ENCODE peak calls at places on chromosome 9, in four cellular contexts. I, Z, V and D are unnamed samples.

GRCh38 chr9:76932778-76933177 is 26.9 kb upstream of the PRUNE2 start:
- DNase-seq in I (no peak), V (no peak), Z (peak), D (peak)

GRCh38 chr9:13596383-13596970 is 317.0 kb upstream of the MPDZ start:
- DNase-seq in V (peak), I (no peak), Z (no peak), D (peak)

GRCh38 chr9:93126151-93126781 is 7.8 kb downstream of the NINJ1 start:
- DNase-seq in V (peak), I (no peak), Z (no peak), D (no peak)

GRCh38 chr9:121667214-121667613 is 15.8 kb downstream of the DAB2IP start:
- DNase-seq in I (no peak), V (no peak), Z (no peak), D (no peak)

GRCh38 chr9:18935521-18935920 is 97.5 kb downstream of the SAXO1 start:
- DNase-seq in I (no peak), Z (peak), V (no peak), D (no peak)

GRCh38 chr9:22454021-22454420 is 7.4 kb downstream of the DMRTA1 start:
- DNase-seq in V (no peak), I (no peak), Z (no peak), D (no peak)

GRCh38 chr9:124088476-124088837 is 76.9 kb downstream of the LHX2 start:
- DNase-seq in I (no peak), V (no peak), Z (no peak), D (no peak)

GRCh38 chr9:33239922-33240321 is at the start of gene SPINK4:
- DNase-seq in Z (peak), V (no peak), I (no peak), D (peak)

GRCh38 chr9:87290241-87290700 is 207.4 kb upstream of the DAPK1 start:
- DNase-seq in V (no peak), I (no peak), Z (peak), D (no peak)

GRCh38 chr9:85483214-85483613 is 258.5 kb downstream of the AGTPBP1 start:
- DNase-seq in I (no peak), V (no peak), Z (no peak), D (peak)

GRCh38 chr9:114310471-114311450 is 12.1 kb upstream of the ORM1 start:
- DNase-seq in Z (no peak), V (no peak), I (peak), D (no peak)

GRCh38 chr9:109258619-109259321 is 62.1 kb downstream of the EPB41L4B start:
- DNase-seq in Z (no peak), V (peak), I (no peak), D (peak)

GRCh38 chr9:24801344-24801743 is 255.6 kb upstream of the IZUMO3 start:
- DNase-seq in V (no peak), I (no peak), Z (no peak), D (no peak)

GRCh38 chr9:86682240-86682639 is 265.1 kb downstream of the GAS1 start:
- DNase-seq in I (no peak), V (no peak), Z (no peak), D (no peak)

GRCh38 chr9:129281506-129282145 is 103.6 kb upstream of the IER5L start:
- DNase-seq in V (no peak), Z (no peak), I (no peak), D (no peak)

GRCh38 chr9:92735907-92736600 is 28.6 kb downstream of the BICD2 start:
- DNase-seq in Z (no peak), I (no peak), V (no peak), D (no peak)

GRCh38 chr9:3288686-3289085 is 237.1 kb downstream of the RFX3 start:
- DNase-seq in I (no peak), Z (no peak), V (no peak), D (no peak)

GRCh38 chr9:3292311-3292710 is 233.5 kb downstream of the RFX3 start:
- DNase-seq in V (no peak), Z (peak), I (no peak), D (no peak)

GRCh38 chr9:3285365-3286161 is 240.2 kb downstream of the RFX3 start:
- DNase-seq in I (no peak), Z (peak), V (no peak), D (no peak)

GRCh38 chr9:3290231-3290840 is 235.5 kb downstream of the RFX3 start:
- DNase-seq in V (no peak), I (no peak), Z (no peak), D (no peak)
- H4K5ac ChIP-seq in V (no peak), I (peak), Z (no peak), D (no peak)

GRCh38 chr9:115883467-115884329 is 269.9 kb upstream of the PAPPA start:
- DNase-seq in V (peak), Z (peak), I (no peak), D (peak)
- H3K27ac ChIP-seq in V (no peak), Z (peak), I (no peak), D (no peak)

GRCh38 chr9:95508242-95508967 is 8.4 kb downstream of the PTCH1 start:
- DNase-seq in Z (no peak), V (no peak), I (peak), D (peak)

GRCh38 chr9:95509851-95510529 is 6.8 kb downstream of the PTCH1 start:
- DNase-seq in V (no peak), Z (no peak), I (no peak), D (no peak)

GRCh38 chr9:95510610-95511231 is 6.0 kb downstream of the PTCH1 start:
- DNase-seq in V (peak), Z (peak), I (peak), D (peak)

GRCh38 chr9:95507456-95508241 is 9.1 kb downstream of the PTCH1 start:
- DNase-seq in V (peak), I (peak), Z (peak), D (peak)

DNA sequence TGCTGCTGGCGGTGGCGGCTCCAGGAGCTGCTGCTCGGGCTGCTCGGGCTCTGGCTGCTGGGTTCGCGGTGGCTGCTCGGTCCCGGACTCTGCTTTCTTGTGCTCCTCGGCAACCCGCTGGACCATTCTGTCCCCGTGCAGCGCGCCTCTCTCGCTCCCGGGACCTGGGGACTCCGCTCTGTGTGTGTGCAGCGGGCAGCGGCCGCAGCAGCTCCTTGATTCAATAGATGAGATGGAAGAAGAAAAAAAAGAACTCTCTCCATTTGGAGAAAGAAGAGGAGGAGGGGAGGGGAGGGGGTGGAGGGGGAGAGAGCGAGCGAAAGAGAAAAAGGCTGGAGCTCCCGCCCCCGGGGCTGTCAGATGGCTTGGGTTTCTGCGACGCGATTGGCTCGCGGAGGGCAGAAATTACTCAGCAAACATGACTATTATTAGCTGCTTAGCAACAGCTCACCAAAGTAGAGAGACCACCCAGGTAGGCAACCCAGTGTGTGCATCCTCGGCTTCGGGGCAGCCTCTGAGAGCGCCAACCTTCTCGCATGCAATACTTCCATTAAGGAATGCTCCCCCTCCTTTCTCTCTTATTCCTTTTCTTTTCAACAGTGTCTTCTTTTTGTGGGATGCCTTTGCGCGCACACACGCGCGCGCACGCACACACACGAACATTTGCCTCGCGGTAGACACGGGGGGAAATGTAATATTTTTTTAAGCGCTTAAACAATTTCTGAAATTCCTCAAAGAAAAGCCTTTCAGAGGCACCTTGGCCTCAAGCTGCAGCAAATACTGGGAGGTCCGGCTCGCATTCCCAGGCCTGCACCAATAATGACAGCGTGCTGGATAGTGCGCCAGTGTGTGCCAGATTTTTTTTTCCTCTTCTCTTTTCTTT is 7.6 kb downstream of the PTCH1 start:
- DNase-seq in Z (peak), I (peak), V (peak), D (peak)
- H3K9ac ChIP-seq in Z (peak), I (peak), V (peak), D (peak)

GRCh38 chr9:132346177-132346576 is 8.6 kb downstream of the SETX start:
- DNase-seq in Z (no peak), I (no peak), V (no peak), D (no peak)
- H4K5ac ChIP-seq in Z (no peak), I (no peak), V (no peak), D (no peak)

GRCh38 chr9:134208981-134209725 is 44.8 kb upstream of the RNU6ATAC start:
- DNase-seq in V (no peak), Z (no peak), I (no peak), D (no peak)

GRCh38 chr9:134208310-134208841 is 44.0 kb upstream of the RNU6ATAC start:
- DNase-seq in I (no peak), Z (no peak), V (no peak), D (no peak)

GRCh38 chr9:134204991-134205578 is 40.7 kb upstream of the RNU6ATAC start:
- DNase-seq in Z (no peak), V (no peak), I (no peak), D (no peak)

GRCh38 chr9:134205636-134206316 is 41.4 kb upstream of the RNU6ATAC start:
- DNase-seq in Z (peak), I (no peak), V (no peak), D (peak)

GRCh38 chr9:134206317-134207300 is 42.2 kb upstream of the RNU6ATAC start:
- DNase-seq in V (no peak), I (no peak), Z (no peak), D (no peak)
- H3K27ac ChIP-seq in V (no peak), I (no peak), Z (no peak), D (no peak)

GRCh38 chr9:111483862-111484563 is at the start of gene ECPAS:
- DNase-seq in I (peak), V (peak), Z (peak), D (peak)

GRCh38 chr9:111481885-111482636 is 2.1 kb downstream of the ECPAS start:
- DNase-seq in I (no peak), Z (peak), V (no peak), D (peak)

GRCh38 chr9:111483419-111483861 is 743 bp downstream of the ECPAS start:
- DNase-seq in I (no peak), V (no peak), Z (no peak), D (no peak)

GRCh38 chr9:111484564-111484878 is 338 bp upstream of the ECPAS start:
- DNase-seq in Z (peak), V (no peak), I (no peak), D (no peak)

DNA sequence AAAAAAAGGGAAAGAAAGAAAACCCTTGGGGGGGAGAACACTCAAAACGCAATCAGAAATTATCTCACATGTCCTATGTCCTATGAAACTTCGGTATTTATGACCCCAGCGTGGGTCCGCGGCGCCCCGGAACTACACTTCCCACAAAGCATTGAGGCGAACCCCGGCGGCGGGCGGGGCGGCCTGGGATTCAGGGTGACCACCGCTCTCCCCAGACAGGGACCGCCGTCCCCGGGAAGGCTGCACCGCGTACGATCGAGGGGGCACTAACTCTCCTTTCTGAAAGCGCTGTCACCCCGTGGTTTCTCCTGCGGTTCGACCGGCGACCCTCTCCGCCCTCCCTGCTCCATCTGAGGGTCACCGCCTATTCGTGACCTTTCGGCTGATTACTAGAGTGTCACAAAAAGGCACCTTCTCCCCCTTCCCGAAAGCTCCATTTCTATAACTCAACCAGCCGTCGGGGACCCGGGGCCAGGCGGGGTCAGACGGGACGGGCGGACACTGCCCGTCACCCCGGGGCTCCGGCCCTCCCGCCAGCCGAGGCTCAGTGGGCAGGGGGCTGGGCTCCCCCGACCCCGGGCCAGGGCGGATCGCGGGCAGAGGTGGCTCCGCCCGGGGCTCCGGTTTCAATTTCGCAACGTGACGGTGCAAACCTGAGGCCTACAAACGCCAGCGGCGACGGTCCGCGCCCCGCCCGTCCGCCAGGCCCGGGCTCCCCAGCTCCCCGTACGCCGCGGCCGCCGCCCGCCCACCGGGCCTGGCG is 1.3 kb downstream of the ECPAS start:
- DNase-seq in V (peak), Z (peak), I (peak), D (peak)
- H3K9ac ChIP-seq in V (peak), Z (peak), I (peak), D (peak)

GRCh38 chr9:126664893-126665695 is 51.4 kb downstream of the LMX1B start:
- DNase-seq in I (peak), Z (no peak), V (peak), D (peak)
- H4K5ac ChIP-seq in I (peak), Z (no peak), V (no peak), D (no peak)

DNA sequence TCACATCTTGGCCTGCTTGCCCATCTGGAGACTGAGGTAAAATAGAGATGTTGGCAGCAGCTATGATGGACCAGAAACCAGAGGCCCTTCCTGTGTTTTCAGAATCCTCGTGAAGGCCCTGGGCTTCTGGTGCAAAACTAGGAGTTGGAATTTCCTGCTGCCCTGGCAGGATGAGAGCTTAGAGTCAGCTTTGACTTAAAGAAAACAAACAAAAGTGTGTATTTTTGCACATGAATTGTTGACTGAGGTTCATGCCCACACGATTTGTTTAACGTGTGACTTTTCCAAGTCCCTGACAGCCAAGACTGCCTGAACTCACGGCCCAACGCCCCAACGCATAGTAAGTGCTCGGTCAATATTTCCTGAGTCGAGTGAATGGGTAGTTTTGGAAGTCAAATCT is 303.1 kb downstream of the MLLT3 start:
- DNase-seq in V (no peak), I (no peak), Z (peak), D (no peak)
- H3K27ac ChIP-seq in V (no peak), I (no peak), Z (no peak), D (no peak)